ENCODE peak calls at places on chromosomes 6 and 20, in ten cellular contexts. O is ovary, L is kidney, I is uterus, A is heart left ventricle, H is psoas muscle, J is GM10248, S is fibroblast of the aortic adventitia, E is Calu3, M is lower lobe of right lung. Y is an unnamed sample.

GRCh38 chr6:6982663-6983062 is 125.1 kb upstream of the RREB1 start:
- DNase-seq in O (no peak), L (no peak), I (no peak), A (no peak), H (no peak), J (no peak), S (no peak), E (no peak), M (no peak), Y (no peak)

GRCh38 chr20:57900226-57900905 is 190.6 kb upstream of the PMEPA1 start:
- DNase-seq in O (no peak), L (no peak), I (no peak), A (no peak), H (no peak), J (no peak), S (no peak), E (no peak), M (no peak), Y (no peak)

GRCh38 chr20:3483784-3484183 is 13.0 kb downstream of the ATRN start:
- DNase-seq in O (no peak), L (no peak), I (no peak), A (no peak), H (no peak), J (no peak), S (peak), E (no peak), M (no peak), Y (no peak)

GRCh38 chr6:16619017-16619416 is 142.2 kb downstream of the ATXN1 start:
- DNase-seq in O (no peak), L (no peak), I (no peak), A (no peak), H (no peak), J (no peak), S (peak), E (no peak), M (no peak), Y (no peak)

GRCh38 chr6:39102024-39102820 is 12.8 kb downstream of the SAYSD1 start:
- DNase-seq in O (no peak), L (no peak), I (no peak), A (no peak), H (no peak), J (peak), S (peak), E (no peak), M (no peak), Y (no peak)

GRCh38 chr20:21421601-21422236 is 24.4 kb upstream of the NKX2-4 start:
- DNase-seq in O (no peak), L (no peak), I (no peak), A (no peak), H (no peak), J (no peak), S (no peak), E (no peak), M (no peak), Y (no peak)

GRCh38 chr20:48455606-48456360 is 372.0 kb downstream of the PREX1 start:
- DNase-seq in O (no peak), L (no peak), I (no peak), A (no peak), H (no peak), J (no peak), S (no peak), E (no peak), M (no peak), Y (no peak)

GRCh38 chr20:35708502-35708901 is 9.3 kb downstream of the ROMO1 start:
- DNase-seq in O (no peak), L (no peak), I (no peak), A (no peak), H (no peak), J (no peak), S (no peak), E (no peak), M (no peak), Y (no peak)

GRCh38 chr6:27188885-27189418 is 58.5 kb upstream of the PRSS16 start:
- DNase-seq in O (peak), L (no peak), I (peak), A (peak), H (peak), J (peak), S (peak), E (peak), M (peak), Y (peak)

GRCh38 chr6:135144678-135145508 is 36.2 kb upstream of the MYB start:
- DNase-seq in O (no peak), L (no peak), I (no peak), A (no peak), H (no peak), J (no peak), S (peak), E (peak), M (no peak), Y (peak)

GRCh38 chr6:80769101-80769500 is 662.6 kb downstream of the BCKDHB start:
- DNase-seq in O (no peak), L (no peak), I (no peak), A (no peak), H (no peak), J (no peak), S (peak), E (no peak), M (no peak), Y (peak)

GRCh38 chr6:11702796-11703130 is 75.8 kb downstream of the ADTRP start:
- DNase-seq in O (no peak), L (no peak), I (no peak), A (no peak), H (no peak), J (no peak), S (no peak), E (no peak), M (no peak), Y (no peak)

GRCh38 chr6:154432533-154433476 is 76.2 kb upstream of the IPCEF1 start:
- DNase-seq in O (no peak), L (no peak), I (no peak), A (no peak), H (no peak), J (no peak), S (peak), E (no peak), M (no peak), Y (peak)

GRCh38 chr20:44032583-44033138 is 118.0 kb downstream of the TOX2 start:
- DNase-seq in O (no peak), L (no peak), I (no peak), A (no peak), H (no peak), J (no peak), S (no peak), E (no peak), M (no peak), Y (no peak)

GRCh38 chr6:10662207-10662606 is 32.2 kb downstream of the C6orf52 start:
- DNase-seq in O (no peak), L (no peak), I (no peak), A (no peak), H (no peak), J (no peak), S (no peak), E (no peak), M (no peak), Y (no peak)

GRCh38 chr20:58086763-58087566 is 141.5 kb downstream of the ANKRD60 start:
- DNase-seq in O (no peak), L (no peak), I (no peak), A (no peak), H (no peak), J (peak), S (peak), E (peak), M (no peak), Y (peak)

GRCh38 chr6:116139917-116140316 is 14.0 kb upstream of the COL10A1 start:
- DNase-seq in O (no peak), L (no peak), I (no peak), A (no peak), H (no peak), J (no peak), S (no peak), E (peak), M (no peak), Y (no peak)
- TF ChIP-seq CTCF in O (no peak), L (no peak), I (no peak), A (no peak), H (no peak), J (no peak), S (no peak), E (no peak), M (peak), Y (peak)

DNA sequence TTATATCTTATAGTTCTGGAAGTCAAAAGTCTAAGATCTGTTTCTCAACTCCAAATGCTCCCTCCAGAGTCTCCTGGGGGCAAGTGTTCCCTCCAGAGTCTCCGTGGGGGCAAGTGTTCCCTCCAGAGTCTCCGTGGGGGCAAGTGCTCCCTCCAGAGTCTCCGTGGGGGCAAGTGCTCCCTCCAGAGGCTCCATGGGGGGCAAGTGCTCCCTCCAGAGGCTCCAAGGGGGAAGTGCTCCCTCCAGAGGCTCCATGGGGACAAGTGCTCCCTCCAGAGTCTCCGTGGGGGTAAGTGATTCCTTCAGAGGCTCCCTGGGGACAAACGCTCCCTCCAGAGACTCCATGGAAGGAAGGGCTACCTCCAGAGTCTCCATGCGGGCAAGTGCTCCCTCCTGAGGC is 34.0 kb upstream of the THBS2 start:
- DNase-seq in O (no peak), L (no peak), I (no peak), A (no peak), H (no peak), J (no peak), S (no peak), E (no peak), M (no peak), Y (no peak)
- TF ChIP-seq CTCF in O (no peak), L (no peak), I (no peak), A (no peak), H (no peak), J (no peak), S (peak), E (no peak), M (no peak), Y (peak)

DNA sequence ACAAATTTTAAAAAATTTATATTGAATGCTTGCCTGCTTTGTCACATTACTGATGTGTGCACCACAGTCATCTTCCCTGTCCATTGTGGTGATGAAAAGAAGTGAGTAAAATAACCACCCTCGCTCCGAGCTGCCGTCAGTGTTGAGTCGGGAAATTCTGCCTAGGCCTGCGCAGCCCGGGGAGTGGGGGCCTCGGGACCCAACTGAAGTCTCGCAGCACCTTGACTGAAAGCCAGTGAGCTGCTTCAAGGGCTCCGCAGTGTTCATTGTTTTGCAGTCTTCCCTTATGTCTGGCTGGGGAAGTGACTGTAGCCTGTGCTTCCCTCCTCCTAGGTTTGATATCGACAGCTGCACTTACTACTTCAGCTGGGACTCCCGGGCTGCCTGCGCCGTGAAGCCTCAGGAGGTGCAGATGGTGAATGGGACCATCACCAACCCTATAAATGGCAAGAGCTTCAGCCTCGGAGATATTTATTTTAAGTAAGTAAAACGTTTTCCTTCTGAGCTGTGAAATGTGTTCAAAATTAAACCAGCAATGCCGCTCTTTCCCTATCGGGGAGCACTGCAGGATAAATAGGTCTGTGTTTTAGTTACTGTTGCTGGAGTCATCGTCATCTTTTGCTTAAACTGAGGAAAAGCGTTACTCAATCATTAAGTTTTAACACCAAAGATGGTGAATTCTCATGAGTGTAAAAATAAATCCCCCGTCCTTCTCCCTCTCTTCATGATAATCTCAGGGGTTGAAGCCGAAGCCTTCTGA is 32.7 kb upstream of the SLC22A1 start:
- DNase-seq in O (no peak), L (no peak), I (no peak), A (no peak), H (no peak), J (no peak), S (no peak), E (no peak), M (no peak), Y (no peak)
- TF ChIP-seq CTCF in O (no peak), L (no peak), I (no peak), A (no peak), H (no peak), J (no peak), S (no peak), E (peak), M (no peak), Y (no peak)

GRCh38 chr6:122184260-122184934 is 215.1 kb upstream of the HSF2 start:
- DNase-seq in O (no peak), L (no peak), I (no peak), A (no peak), H (no peak), J (no peak), S (peak), E (no peak), M (no peak), Y (peak)

GRCh38 chr6:122178988-122179387 is 220.5 kb upstream of the HSF2 start:
- DNase-seq in O (no peak), L (no peak), I (no peak), A (no peak), H (no peak), J (no peak), S (no peak), E (no peak), M (no peak), Y (no peak)

DNA sequence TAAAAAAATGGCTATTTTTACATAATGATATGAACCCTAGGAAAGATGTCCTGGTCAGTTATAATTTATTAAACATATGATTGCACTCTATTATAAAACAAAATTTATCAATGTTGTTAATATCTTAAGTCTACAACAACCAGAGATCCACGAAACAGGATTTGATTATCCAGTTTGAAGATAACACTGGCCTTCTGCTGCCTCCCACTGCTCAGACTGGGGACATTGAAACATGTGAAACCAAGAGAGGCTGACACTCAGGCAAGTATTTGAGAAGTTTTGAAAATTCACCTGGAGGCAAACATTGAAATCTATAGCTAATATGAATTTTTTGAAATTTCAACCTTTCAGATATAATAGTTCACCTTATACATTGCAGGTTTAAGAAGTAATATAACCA is 219.3 kb upstream of the HSF2 start:
- DNase-seq in O (no peak), L (no peak), I (no peak), A (peak), H (no peak), J (no peak), S (peak), E (no peak), M (no peak), Y (no peak)
- TF ChIP-seq CTCF in O (peak), L (no peak), I (peak), A (no peak), H (peak), J (no peak), S (peak), E (no peak), M (no peak), Y (peak)

GRCh38 chr6:111555041-111555440 is 50.6 kb downstream of the TRAF3IP2 start:
- DNase-seq in O (no peak), L (no peak), I (no peak), A (no peak), H (no peak), J (no peak), S (peak), E (no peak), M (no peak), Y (peak)
- TF ChIP-seq CTCF in O (no peak), L (no peak), I (no peak), A (no peak), H (no peak), J (no peak), S (peak), E (no peak), M (no peak), Y (peak)

GRCh38 chr20:25296094-25297093 is 48.5 kb downstream of the PYGB start:
- DNase-seq in O (no peak), L (no peak), I (no peak), A (no peak), H (no peak), J (peak), S (peak), E (no peak), M (no peak), Y (peak)
- TF ChIP-seq CTCF in O (peak), L (peak), I (peak), A (no peak), H (peak), J (peak), S (peak), E (no peak), M (peak), Y (peak)

GRCh38 chr6:89028774-89029173 is 51.8 kb upstream of the PNRC1 start:
- DNase-seq in O (no peak), L (no peak), I (no peak), A (no peak), H (no peak), J (no peak), S (no peak), E (no peak), M (no peak), Y (no peak)

GRCh38 chr6:89035252-89036106 is 45.1 kb upstream of the PNRC1 start:
- DNase-seq in O (peak), L (peak), I (peak), A (peak), H (peak), J (no peak), S (peak), E (peak), M (peak), Y (peak)

GRCh38 chr6:89037156-89037900 is 43.2 kb upstream of the PNRC1 start:
- DNase-seq in O (no peak), L (no peak), I (no peak), A (no peak), H (peak), J (no peak), S (peak), E (no peak), M (no peak), Y (no peak)

GRCh38 chr6:89032599-89032998 is 48.0 kb upstream of the PNRC1 start:
- DNase-seq in O (no peak), L (no peak), I (no peak), A (no peak), H (no peak), J (no peak), S (peak), E (no peak), M (no peak), Y (no peak)

DNA sequence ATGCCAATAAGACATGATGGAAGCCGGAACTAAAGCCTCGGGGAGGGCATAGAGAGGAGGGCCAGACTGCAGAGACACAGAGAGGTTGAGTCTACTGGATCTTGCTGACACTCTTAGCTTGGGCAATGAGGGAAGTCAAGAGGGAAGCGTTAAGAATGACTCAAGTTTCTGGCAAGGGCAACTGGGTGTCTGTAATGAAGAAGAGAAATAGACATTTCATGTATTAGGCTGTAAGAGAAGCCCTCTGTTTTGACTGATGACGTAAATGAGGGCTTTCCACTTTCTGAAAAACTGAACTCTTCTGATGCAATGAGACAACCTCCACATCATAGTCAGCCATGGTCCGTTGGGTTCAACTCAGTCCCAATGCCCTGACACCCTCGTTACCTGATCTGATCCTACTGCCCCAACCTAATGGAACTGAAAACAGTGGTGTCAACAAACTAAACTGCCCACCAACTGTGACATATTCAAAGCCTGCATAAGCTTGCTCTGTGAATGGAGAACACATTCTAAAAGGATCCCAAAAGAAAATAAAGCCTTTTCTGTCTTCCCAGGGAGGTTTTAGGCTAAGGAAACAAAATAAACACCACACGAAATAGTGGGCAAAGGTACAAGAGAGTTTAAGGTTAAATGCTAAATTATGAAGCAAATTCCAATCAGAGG is 45.8 kb upstream of the PNRC1 start:
- DNase-seq in O (no peak), L (no peak), I (peak), A (peak), H (no peak), J (no peak), S (peak), E (no peak), M (peak), Y (no peak)
- TF ChIP-seq CTCF in O (no peak), L (no peak), I (no peak), A (no peak), H (no peak), J (no peak), S (no peak), E (no peak), M (no peak), Y (no peak)